ENCODE peak calls at places on chromosomes 11 and 22, in nine cellular contexts. I is central memory CD4-positive, alpha-beta T cell; T is activated CD4-positive, alpha-beta T cell treated with anti-CD3 and anti-CD28 coated beads for 1 hour; X is HFF-Myc; O is fibroblast of the conjunctiva; F is substantia nigra; D is mucosa of gallbladder; R is NCI-H226; G is cardiac septum. C is an unnamed sample.

GRCh38 chr22:49966041-49966715 is 5.6 kb downstream of the PIM3 start:
- DNase-seq in R (no peak), F (no peak), D (no peak), I (no peak), O (no peak), T (no peak), X (no peak), G (peak; percentile 77), C (no peak)

GRCh38 chr11:63802637-63803414 is 10.4 kb upstream of the SPINDOC start:
- DNase-seq in O (peak; percentile 45), I (no peak), D (no peak), X (no peak), T (no peak), F (no peak), R (peak; percentile 30), G (no peak), C (peak; percentile 81)

GRCh38 chr22:21688706-21689381 is 23.0 kb downstream of the PPIL2 start:
- DNase-seq in F (no peak), T (no peak), G (no peak), D (no peak), I (no peak), X (no peak), R (no peak), O (no peak), C (no peak)

GRCh38 chr11:67628710-67629385 is 889 bp downstream of the NUDT8 start:
- DNase-seq in R (no peak), G (no peak), F (no peak), X (no peak), O (no peak), D (no peak), T (no peak), I (no peak), C (no peak)

GRCh38 chr11:11770921-11771484 is 70.8 kb upstream of the USP47 start:
- DNase-seq in D (no peak), X (no peak), T (no peak), I (no peak), R (no peak), O (no peak), G (no peak), F (no peak), C (no peak)

GRCh38 chr11:3959015-3959917 is 103.8 kb downstream of the STIM1 start:
- DNase-seq in I (no peak), O (peak; percentile 34), D (no peak), G (no peak), F (no peak), T (no peak), X (no peak), R (peak; percentile 71), C (peak; percentile 75)

GRCh38 chr11:7892751-7893356 is 38.2 kb downstream of the OR10A6 start:
- DNase-seq in T (no peak), X (peak; percentile 57), G (no peak), O (peak; percentile 56), F (no peak), R (peak; percentile 37), D (no peak), I (peak; percentile 26), C (peak; percentile 59)

GRCh38 chr11:2437516-2437915 is 6.8 kb downstream of the TRPM5 start:
- DNase-seq in G (no peak), X (no peak), O (no peak), F (no peak), D (no peak), T (no peak), I (no peak), R (no peak), C (no peak)

GRCh38 chr11:123303924-123304323 is 108.9 kb upstream of the CLMP start:
- DNase-seq in D (no peak), R (no peak), I (peak; percentile 4), G (no peak), T (no peak), O (no peak), F (no peak), X (no peak), C (no peak)

GRCh38 chr11:69774354-69775162 is 583 bp downstream of the FGF4 start:
- DNase-seq in X (no peak), D (no peak), G (no peak), F (no peak), R (no peak), O (no peak), I (no peak), T (no peak), C (no peak)

GRCh38 chr11:122920579-122920978 is 38.0 kb downstream of the JHY start:
- DNase-seq in R (no peak), T (no peak), I (no peak), F (no peak), D (no peak), O (no peak), X (no peak), G (no peak), C (no peak)

GRCh38 chr22:19797086-19797485 is 36.5 kb downstream of the TBX1 start:
- DNase-seq in F (no peak), T (no peak), G (no peak), D (no peak), O (no peak), R (no peak), I (no peak), X (no peak), C (no peak)

GRCh38 chr11:35134403-35135126 is 4.4 kb upstream of the CD44 start:
- DNase-seq in G (no peak), O (no peak), D (no peak), T (no peak), X (peak; percentile 66), R (no peak), F (no peak), I (no peak), C (no peak)

GRCh38 chr11:103798456-103798855 is 238.0 kb upstream of the DDI1 start:
- DNase-seq in O (no peak), T (no peak), G (no peak), X (no peak), F (no peak), R (no peak), I (no peak), D (no peak), C (peak; percentile 51)

GRCh38 chr22:29670615-29671014 is 49.2 kb upstream of the CABP7 start:
- DNase-seq in D (no peak), G (no peak), O (no peak), X (no peak), R (no peak), T (no peak), F (no peak), I (no peak), C (no peak)

C was measured in iris pigment epithelial cell.